ENCODE peak calls at places on chromosome 12, in five cellular contexts. One of them, this sample, is unnamed.

GRCh38 chr12:13383379-13383778 is 186.9 kb downstream of the EMP1 start:
- DNase-seq in cardiac fibroblast: no peak
- DNase-seq in astrocyte of the spinal cord: no peak
- DNase-seq in fibroblast of pulmonary artery: no peak
- DNase-seq in heart left ventricle: no peak
- DNase-seq in this sample: peak

GRCh38 chr12:80313184-80313583 is 130.9 kb upstream of the PTPRQ start:
- DNase-seq in cardiac fibroblast: peak
- DNase-seq in astrocyte of the spinal cord: no peak
- DNase-seq in fibroblast of pulmonary artery: no peak
- DNase-seq in heart left ventricle: no peak
- DNase-seq in this sample: no peak

GRCh38 chr12:6069452-6070093 is 54.9 kb downstream of the VWF start:
- DNase-seq in cardiac fibroblast: peak
- DNase-seq in astrocyte of the spinal cord: peak
- DNase-seq in fibroblast of pulmonary artery: peak
- DNase-seq in heart left ventricle: no peak
- DNase-seq in this sample: peak

GRCh38 chr12:99455350-99456037 is 192.1 kb upstream of the GARIN6 start:
- DNase-seq in cardiac fibroblast: no peak
- DNase-seq in astrocyte of the spinal cord: peak
- DNase-seq in fibroblast of pulmonary artery: no peak
- DNase-seq in heart left ventricle: no peak
- DNase-seq in this sample: peak

GRCh38 chr12:98743362-98743953 is 98.4 kb downstream of the APAF1 start:
- DNase-seq in cardiac fibroblast: peak
- DNase-seq in astrocyte of the spinal cord: no peak
- DNase-seq in fibroblast of pulmonary artery: no peak
- DNase-seq in heart left ventricle: no peak
- DNase-seq in this sample: peak

GRCh38 chr12:53976172-53976822 is 1.5 kb upstream of the HOTAIR start:
- DNase-seq in cardiac fibroblast: no peak
- DNase-seq in astrocyte of the spinal cord: no peak
- DNase-seq in fibroblast of pulmonary artery: no peak
- DNase-seq in heart left ventricle: no peak
- DNase-seq in this sample: no peak

GRCh38 chr12:24839268-24839791 is 109.6 kb downstream of the BCAT1 start:
- DNase-seq in cardiac fibroblast: peak
- DNase-seq in astrocyte of the spinal cord: peak
- DNase-seq in fibroblast of pulmonary artery: no peak
- DNase-seq in heart left ventricle: no peak
- DNase-seq in this sample: no peak

GRCh38 chr12:120536064-120536791 is 2.1 kb downstream of the RNF10 start:
- DNase-seq in cardiac fibroblast: no peak
- DNase-seq in astrocyte of the spinal cord: no peak
- DNase-seq in fibroblast of pulmonary artery: no peak
- DNase-seq in heart left ventricle: no peak
- DNase-seq in this sample: no peak

GRCh38 chr12:14950421-14950820 is 11.0 kb downstream of the ARHGDIB start:
- DNase-seq in cardiac fibroblast: no peak
- DNase-seq in astrocyte of the spinal cord: no peak
- DNase-seq in fibroblast of pulmonary artery: no peak
- DNase-seq in heart left ventricle: no peak
- DNase-seq in this sample: no peak

GRCh38 chr12:12901158-12901791 is 9.9 kb downstream of the GPRC5A start:
- DNase-seq in cardiac fibroblast: peak
- DNase-seq in astrocyte of the spinal cord: peak
- DNase-seq in fibroblast of pulmonary artery: peak
- DNase-seq in heart left ventricle: no peak
- DNase-seq in this sample: peak

GRCh38 chr12:45329238-45329637 is 113.3 kb downstream of the ANO6 start:
- DNase-seq in cardiac fibroblast: no peak
- DNase-seq in astrocyte of the spinal cord: no peak
- DNase-seq in fibroblast of pulmonary artery: peak
- DNase-seq in heart left ventricle: no peak
- DNase-seq in this sample: no peak

GRCh38 chr12:88111074-88111652 is 30.7 kb downstream of the CEP290 start:
- DNase-seq in cardiac fibroblast: peak
- DNase-seq in astrocyte of the spinal cord: peak
- DNase-seq in fibroblast of pulmonary artery: peak
- DNase-seq in heart left ventricle: no peak
- DNase-seq in this sample: peak

GRCh38 chr12:83818888-83819287 is 1093.7 kb downstream of the SLC6A15 start:
- DNase-seq in cardiac fibroblast: peak
- DNase-seq in astrocyte of the spinal cord: peak
- DNase-seq in fibroblast of pulmonary artery: peak
- DNase-seq in heart left ventricle: no peak
- DNase-seq in this sample: peak

GRCh38 chr12:11724888-11725310 is 75.4 kb downstream of the ETV6 start:
- DNase-seq in cardiac fibroblast: peak
- DNase-seq in astrocyte of the spinal cord: peak
- DNase-seq in fibroblast of pulmonary artery: peak
- DNase-seq in heart left ventricle: no peak
- DNase-seq in this sample: no peak

GRCh38 chr12:57429473-57430116 is 1.2 kb downstream of the R3HDM2 start:
- DNase-seq in cardiac fibroblast: no peak
- DNase-seq in astrocyte of the spinal cord: no peak
- DNase-seq in fibroblast of pulmonary artery: no peak
- DNase-seq in heart left ventricle: no peak
- DNase-seq in this sample: peak

GRCh38 chr12:104280703-104281458 is 22.7 kb upstream of the EID3 start:
- DNase-seq in cardiac fibroblast: peak
- DNase-seq in astrocyte of the spinal cord: peak
- DNase-seq in fibroblast of pulmonary artery: peak
- DNase-seq in heart left ventricle: no peak
- DNase-seq in this sample: peak

GRCh38 chr12:130465626-130466025 is 127.9 kb downstream of the PIWIL1 start:
- DNase-seq in cardiac fibroblast: no peak
- DNase-seq in astrocyte of the spinal cord: no peak
- DNase-seq in fibroblast of pulmonary artery: no peak
- DNase-seq in heart left ventricle: no peak
- DNase-seq in this sample: no peak

GRCh38 chr12:68641138-68641537 is 30.4 kb downstream of the RAP1B start:
- DNase-seq in cardiac fibroblast: no peak
- DNase-seq in astrocyte of the spinal cord: no peak
- DNase-seq in fibroblast of pulmonary artery: no peak
- DNase-seq in heart left ventricle: no peak
- DNase-seq in this sample: no peak

GRCh38 chr12:65051196-65051595 is 69.9 kb downstream of the WIF1 start:
- DNase-seq in cardiac fibroblast: no peak
- DNase-seq in astrocyte of the spinal cord: no peak
- DNase-seq in fibroblast of pulmonary artery: no peak
- DNase-seq in heart left ventricle: no peak
- DNase-seq in this sample: peak

GRCh38 chr12:130084359-130084758 is 77.9 kb upstream of the FZD10 start:
- DNase-seq in cardiac fibroblast: no peak
- DNase-seq in astrocyte of the spinal cord: no peak
- DNase-seq in fibroblast of pulmonary artery: no peak
- DNase-seq in heart left ventricle: no peak
- DNase-seq in this sample: no peak

GRCh38 chr12:69495071-69495470 is 24.9 kb downstream of the FRS2 start:
- DNase-seq in cardiac fibroblast: no peak
- DNase-seq in astrocyte of the spinal cord: no peak
- DNase-seq in fibroblast of pulmonary artery: no peak
- DNase-seq in heart left ventricle: no peak
- DNase-seq in this sample: no peak

GRCh38 chr12:75623631-75624118 is 112.3 kb upstream of the KRR1 start:
- DNase-seq in cardiac fibroblast: peak
- DNase-seq in astrocyte of the spinal cord: peak
- DNase-seq in fibroblast of pulmonary artery: peak
- DNase-seq in heart left ventricle: no peak
- DNase-seq in this sample: peak
- TF ChIP-seq CTCF in cardiac fibroblast: peak
- TF ChIP-seq CTCF in astrocyte of the spinal cord: peak
- TF ChIP-seq CTCF in fibroblast of pulmonary artery: peak
- TF ChIP-seq CTCF in heart left ventricle: no peak
- TF ChIP-seq CTCF in this sample: peak

GRCh38 chr12:7629465-7629864 is 36.2 kb downstream of the APOBEC1 start:
- DNase-seq in cardiac fibroblast: no peak
- DNase-seq in astrocyte of the spinal cord: no peak
- DNase-seq in fibroblast of pulmonary artery: no peak
- DNase-seq in heart left ventricle: no peak
- DNase-seq in this sample: no peak

DNA sequence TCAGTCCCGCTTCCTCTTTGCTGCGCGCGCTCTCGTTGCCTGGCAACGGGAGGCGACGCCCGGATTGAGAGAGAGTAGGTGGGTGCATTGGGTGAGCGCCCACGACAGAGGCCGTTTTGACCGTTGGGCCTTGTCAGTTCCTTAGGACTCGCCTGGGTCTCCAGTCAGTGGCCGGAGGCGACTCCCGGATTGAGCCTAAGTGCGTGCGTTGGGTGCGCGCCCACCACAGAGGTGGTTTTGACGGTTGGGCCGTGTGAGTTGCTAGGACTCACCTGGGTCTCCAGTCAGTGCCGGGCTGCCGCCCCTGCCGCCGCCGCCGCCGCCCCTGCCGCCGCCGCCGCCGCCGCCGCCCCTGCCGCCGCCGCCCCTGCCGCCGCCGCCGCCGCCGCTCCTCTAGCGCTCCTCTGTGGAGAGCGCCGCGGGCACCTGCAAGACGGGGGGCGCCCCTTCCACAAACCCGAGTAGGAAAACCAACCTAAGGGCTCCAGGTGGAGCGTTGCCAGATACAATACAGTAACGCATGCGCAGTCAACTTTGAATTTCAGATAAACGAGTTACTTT is 37.2 kb downstream of the APOBEC1 start:
- DNase-seq in cardiac fibroblast: no peak
- DNase-seq in astrocyte of the spinal cord: no peak
- DNase-seq in fibroblast of pulmonary artery: no peak
- DNase-seq in heart left ventricle: no peak
- DNase-seq in this sample: no peak
- H3K4me3 ChIP-seq in cardiac fibroblast: no peak
- H3K4me3 ChIP-seq in astrocyte of the spinal cord: no peak
- H3K4me3 ChIP-seq in fibroblast of pulmonary artery: no peak
- H3K4me3 ChIP-seq in heart left ventricle: no peak
- H3K4me3 ChIP-seq in this sample: no peak

GRCh38 chr12:51812871-51813270 is 35.6 kb downstream of the FIGNL2 start:
- DNase-seq in cardiac fibroblast: no peak
- DNase-seq in astrocyte of the spinal cord: no peak
- DNase-seq in fibroblast of pulmonary artery: no peak
- DNase-seq in heart left ventricle: no peak
- DNase-seq in this sample: no peak

GRCh38 chr12:51806896-51807295 is 41.6 kb downstream of the FIGNL2 start:
- DNase-seq in cardiac fibroblast: no peak
- DNase-seq in astrocyte of the spinal cord: no peak
- DNase-seq in fibroblast of pulmonary artery: no peak
- DNase-seq in heart left ventricle: no peak
- DNase-seq in this sample: no peak

GRCh38 chr12:51811203-51811805 is 37.2 kb downstream of the FIGNL2 start:
- DNase-seq in cardiac fibroblast: no peak
- DNase-seq in astrocyte of the spinal cord: no peak
- DNase-seq in fibroblast of pulmonary artery: no peak
- DNase-seq in heart left ventricle: no peak
- DNase-seq in this sample: no peak

GRCh38 chr12:51813931-51814310 is 34.6 kb downstream of the FIGNL2 start:
- DNase-seq in cardiac fibroblast: no peak
- DNase-seq in astrocyte of the spinal cord: no peak
- DNase-seq in fibroblast of pulmonary artery: no peak
- DNase-seq in heart left ventricle: no peak
- DNase-seq in this sample: no peak

GRCh38 chr12:51809193-51809592 is 39.3 kb downstream of the FIGNL2 start:
- DNase-seq in cardiac fibroblast: no peak
- DNase-seq in astrocyte of the spinal cord: no peak
- DNase-seq in fibroblast of pulmonary artery: no peak
- DNase-seq in heart left ventricle: no peak
- DNase-seq in this sample: no peak
- TF ChIP-seq CTCF in cardiac fibroblast: no peak
- TF ChIP-seq CTCF in astrocyte of the spinal cord: no peak
- TF ChIP-seq CTCF in fibroblast of pulmonary artery: no peak
- TF ChIP-seq CTCF in heart left ventricle: no peak
- TF ChIP-seq CTCF in this sample: no peak

GRCh38 chr12:116529686-116530085 is 29.5 kb upstream of the MAP1LC3B2 start:
- DNase-seq in cardiac fibroblast: no peak
- DNase-seq in astrocyte of the spinal cord: no peak
- DNase-seq in fibroblast of pulmonary artery: no peak
- DNase-seq in heart left ventricle: no peak
- DNase-seq in this sample: no peak

GRCh38 chr12:116532986-116533342 is 26.2 kb upstream of the MAP1LC3B2 start:
- DNase-seq in cardiac fibroblast: no peak
- DNase-seq in astrocyte of the spinal cord: no peak
- DNase-seq in fibroblast of pulmonary artery: no peak
- DNase-seq in heart left ventricle: no peak
- DNase-seq in this sample: no peak

GRCh38 chr12:116533343-116534248 is 25.6 kb upstream of the MAP1LC3B2 start:
- DNase-seq in cardiac fibroblast: peak
- DNase-seq in astrocyte of the spinal cord: peak
- DNase-seq in fibroblast of pulmonary artery: peak
- DNase-seq in heart left ventricle: peak
- DNase-seq in this sample: peak

GRCh38 chr12:116534341-116535121 is 24.6 kb upstream of the MAP1LC3B2 start:
- DNase-seq in cardiac fibroblast: no peak
- DNase-seq in astrocyte of the spinal cord: peak
- DNase-seq in fibroblast of pulmonary artery: no peak
- DNase-seq in heart left ventricle: no peak
- DNase-seq in this sample: peak

GRCh38 chr12:116532428-116532827 is 26.8 kb upstream of the MAP1LC3B2 start:
- DNase-seq in cardiac fibroblast: no peak
- DNase-seq in astrocyte of the spinal cord: no peak
- DNase-seq in fibroblast of pulmonary artery: no peak
- DNase-seq in heart left ventricle: no peak
- DNase-seq in this sample: no peak
- H3K4me3 ChIP-seq in cardiac fibroblast: no peak
- H3K4me3 ChIP-seq in astrocyte of the spinal cord: no peak
- H3K4me3 ChIP-seq in fibroblast of pulmonary artery: no peak
- H3K4me3 ChIP-seq in heart left ventricle: no peak
- H3K4me3 ChIP-seq in this sample: no peak

DNA sequence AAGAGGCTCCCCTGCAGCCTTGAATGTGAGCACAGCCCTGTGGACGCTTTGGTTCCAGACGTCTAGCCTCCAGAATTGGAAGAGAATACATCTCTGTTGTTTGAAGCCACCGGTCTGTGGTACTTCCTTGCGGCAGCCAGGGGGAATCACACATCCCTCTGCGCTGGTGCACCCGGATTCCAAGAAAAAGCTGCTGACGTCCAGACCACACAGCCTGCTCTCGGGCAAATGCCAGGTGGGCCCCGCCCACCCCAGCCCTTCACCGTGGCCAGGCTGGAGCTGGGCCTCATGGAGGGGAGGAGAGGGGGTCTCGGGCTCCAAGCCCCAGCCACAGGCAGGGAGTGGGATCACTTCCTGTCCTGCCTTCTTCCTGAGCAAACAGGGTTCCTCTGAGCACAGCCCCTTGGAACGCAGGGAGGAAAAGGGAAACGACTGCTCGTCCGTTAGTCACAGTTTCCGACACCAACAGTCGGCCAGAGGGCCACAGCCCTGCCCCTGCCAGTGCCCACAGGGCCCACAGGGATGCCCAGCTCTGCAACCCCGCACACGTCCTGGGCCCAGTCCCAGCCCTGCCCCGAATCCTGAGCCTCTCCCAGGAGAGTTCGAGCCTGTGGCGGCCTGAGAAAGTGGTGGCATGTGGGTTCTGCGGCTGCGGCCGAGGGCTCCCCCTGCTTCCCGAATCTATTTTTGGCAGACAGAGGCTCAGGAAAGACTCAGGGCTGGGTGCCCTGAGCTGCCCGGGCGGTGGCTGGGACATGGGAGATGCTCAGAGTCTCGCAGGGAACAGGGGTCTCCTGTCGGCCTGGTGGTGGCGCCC is 85.3 kb downstream of the RFLNA start:
- DNase-seq in cardiac fibroblast: peak
- DNase-seq in astrocyte of the spinal cord: peak
- DNase-seq in fibroblast of pulmonary artery: peak
- DNase-seq in heart left ventricle: peak
- DNase-seq in this sample: peak
- TF ChIP-seq CTCF in cardiac fibroblast: peak
- TF ChIP-seq CTCF in astrocyte of the spinal cord: peak
- TF ChIP-seq CTCF in fibroblast of pulmonary artery: peak
- TF ChIP-seq CTCF in heart left ventricle: peak
- TF ChIP-seq CTCF in this sample: no peak

GRCh38 chr12:115870527-115870926 is 407.0 kb downstream of the MED13L start:
- DNase-seq in cardiac fibroblast: no peak
- DNase-seq in astrocyte of the spinal cord: no peak
- DNase-seq in fibroblast of pulmonary artery: no peak
- DNase-seq in heart left ventricle: no peak
- DNase-seq in this sample: peak
- H3K4me3 ChIP-seq in cardiac fibroblast: no peak
- H3K4me3 ChIP-seq in astrocyte of the spinal cord: no peak
- H3K4me3 ChIP-seq in fibroblast of pulmonary artery: no peak
- H3K4me3 ChIP-seq in heart left ventricle: no peak
- H3K4me3 ChIP-seq in this sample: no peak